ENCODE peak calls at places on chromosomes 13 and 19, in seven cellular contexts. P, J, X, N, R, D and K are unnamed samples.

GRCh38 chr13:29849071-29849541 is 1.3 kb downstream of the UBL3 start:
- DNase-seq in R (no peak), X (peak), J (no peak), D (no peak), N (no peak), P (peak), K (peak)

GRCh38 chr19:16039081-16039480 is 37.2 kb upstream of the TPM4 start:
- DNase-seq in J (no peak), P (no peak), R (no peak), X (no peak), D (no peak), N (no peak), K (no peak)

GRCh38 chr13:52650731-52651130 is 1.9 kb upstream of the SUGT1 start:
- DNase-seq in D (no peak), R (no peak), X (no peak), N (no peak), P (no peak), J (no peak), K (no peak)

GRCh38 chr19:18607222-18608101 is 863 bp upstream of the CRLF1 start:
- DNase-seq in X (no peak), P (no peak), D (no peak), R (no peak), N (no peak), J (no peak), K (no peak)

GRCh38 chr19:1079566-1080111 is 12.7 kb downstream of the ARHGAP45 start:
- DNase-seq in J (no peak), N (no peak), D (no peak), X (no peak), R (no peak), P (no peak), K (no peak)

GRCh38 chr13:96982672-96983071 is 11.6 kb downstream of the OXGR1 start:
- DNase-seq in P (peak), R (no peak), D (no peak), J (no peak), N (no peak), X (no peak), K (no peak)

GRCh38 chr19:45137179-45137761 is 23.5 kb downstream of the NKPD1 start:
- DNase-seq in D (peak), J (no peak), P (no peak), N (no peak), R (no peak), X (peak), K (no peak)

GRCh38 chr19:5156231-5156986 is 184.2 kb downstream of the PTPRS start:
- DNase-seq in P (no peak), D (no peak), J (no peak), N (no peak), X (no peak), R (no peak), K (no peak)

GRCh38 chr13:29315847-29316246 is 279.6 kb downstream of the SLC7A1 start:
- DNase-seq in R (no peak), P (no peak), X (no peak), N (no peak), D (no peak), J (no peak), K (no peak)

GRCh38 chr13:32259116-32259515 is 56.0 kb downstream of the ZAR1L start:
- DNase-seq in P (no peak), D (no peak), N (no peak), R (no peak), J (no peak), X (no peak), K (no peak)

GRCh38 chr13:59442461-59442860 is 721.3 kb downstream of the DIAPH3 start:
- DNase-seq in D (no peak), P (no peak), X (no peak), J (no peak), N (no peak), R (no peak), K (no peak)

GRCh38 chr13:99988469-99989375 is 7.1 kb downstream of the ZIC2 start:
- DNase-seq in X (no peak), N (no peak), R (no peak), D (no peak), J (no peak), P (no peak), K (no peak)

GRCh38 chr19:39684283-39684682 is 20.0 kb upstream of the LGALS14 start:
- DNase-seq in J (no peak), X (no peak), D (no peak), N (no peak), P (no peak), R (no peak), K (no peak)

GRCh38 chr13:63336549-63336948 is 1920.9 kb upstream of the PCDH20 start:
- DNase-seq in D (no peak), N (no peak), X (no peak), J (no peak), P (no peak), R (no peak), K (no peak)

GRCh38 chr19:27773318-27774094 is 1439.4 kb downstream of the UQCRFS1 start:
- DNase-seq in D (peak), P (no peak), X (no peak), R (no peak), J (no peak), N (no peak), K (no peak)

GRCh38 chr19:39796000-39796498 is 17.4 kb downstream of the LEUTX start:
- DNase-seq in D (no peak), N (no peak), X (no peak), P (no peak), J (no peak), R (no peak), K (no peak)

GRCh38 chr19:47494729-47495128 is 10.7 kb upstream of the KPTN start:
- DNase-seq in R (no peak), P (no peak), J (no peak), N (no peak), D (no peak), X (peak), K (no peak)

GRCh38 chr13:61756031-61756430 is 340.4 kb upstream of the PCDH20 start:
- DNase-seq in R (no peak), N (no peak), J (no peak), X (no peak), D (no peak), P (no peak), K (no peak)

GRCh38 chr13:92590503-92590908 is 636.1 kb upstream of the GPC6 start:
- DNase-seq in P (peak), N (no peak), D (no peak), R (peak), X (no peak), J (no peak), K (peak)

GRCh38 chr19:14066139-14066538 is 4.3 kb upstream of the PALM3 start:
- DNase-seq in N (no peak), D (no peak), R (no peak), X (no peak), J (no peak), P (no peak), K (no peak)

GRCh38 chr19:57830071-57830602 is at the start of gene ZNF587B:
- DNase-seq in X (peak), R (no peak), N (peak), P (peak), D (peak), J (no peak), K (no peak)

GRCh38 chr13:51950722-51951121 is 60.5 kb downstream of the ATP7B start:
- DNase-seq in P (no peak), D (no peak), J (no peak), X (no peak), N (no peak), R (no peak), K (no peak)

GRCh38 chr19:50314724-50315700 is 14.2 kb downstream of the KCNC3 start:
- DNase-seq in J (no peak), R (no peak), X (no peak), D (no peak), N (no peak), P (no peak), K (no peak)

GRCh38 chr19:38702278-38702677 is 42.0 kb downstream of the CAPN12 start:
- DNase-seq in X (no peak), N (no peak), D (no peak), P (no peak), J (no peak), R (no peak), K (no peak)

GRCh38 chr19:1882089-1882785 is 3.1 kb downstream of the ABHD17A start:
- DNase-seq in J (no peak), X (no peak), R (no peak), N (peak), P (no peak), D (peak), K (no peak)

GRCh38 chr13:113407531-113408393 is 43.8 kb upstream of the GRTP1 start:
- DNase-seq in X (no peak), P (no peak), D (peak), J (no peak), R (no peak), N (no peak), K (no peak)

GRCh38 chr13:113982296-113982661 is 8.4 kb upstream of the C13orf46 start:
- DNase-seq in J (no peak), X (no peak), D (no peak), R (no peak), N (no peak), P (no peak), K (no peak)

GRCh38 chr19:43425567-43426392 is 11.1 kb downstream of the TEX101 start:
- DNase-seq in X (peak), P (no peak), N (no peak), J (no peak), R (no peak), D (no peak), K (peak)

GRCh38 chr19:51560339-51560738 is 10.7 kb upstream of the ZNF175 start:
- DNase-seq in D (no peak), R (no peak), J (no peak), X (no peak), N (no peak), P (no peak), K (no peak)

GRCh38 chr19:17025361-17025760 is 1.2 kb downstream of the CPAMD8 start:
- DNase-seq in R (no peak), X (no peak), J (no peak), P (no peak), D (no peak), N (no peak), K (no peak)

GRCh38 chr13:114230117-114230516 is 4.6 kb upstream of the CDC16 start:
- DNase-seq in J (no peak), N (no peak), R (no peak), D (no peak), P (no peak), X (no peak), K (no peak)

GRCh38 chr19:952680-953500 is 27.1 kb downstream of the ARID3A start:
- DNase-seq in R (no peak), N (no peak), X (no peak), P (no peak), D (no peak), J (no peak), K (no peak)

GRCh38 chr13:88656751-88657150 is 985.6 kb downstream of the SLITRK5 start:
- DNase-seq in D (no peak), X (no peak), R (no peak), P (no peak), J (no peak), N (no peak), K (no peak)

GRCh38 chr19:36265064-36265463 is 50.2 kb downstream of the ZNF146 start:
- DNase-seq in J (no peak), R (no peak), X (no peak), D (no peak), N (no peak), P (no peak), K (no peak)

GRCh38 chr19:42292042-42292960 is 9.6 kb upstream of the PRR19 start:
- DNase-seq in D (no peak), X (no peak), R (no peak), P (no peak), J (no peak), N (no peak), K (no peak)

GRCh38 chr19:49554701-49555181 is 25.6 kb downstream of the NOSIP start:
- DNase-seq in D (no peak), N (peak), R (no peak), P (no peak), X (no peak), J (no peak), K (no peak)

GRCh38 chr13:48827709-48828108 is 148.0 kb upstream of the FNDC3A start:
- DNase-seq in D (no peak), P (no peak), X (no peak), R (no peak), N (no peak), J (no peak), K (no peak)

GRCh38 chr19:57934820-57935665 is at the start of gene ZNF418:
- DNase-seq in N (peak), R (no peak), P (peak), D (peak), J (no peak), X (no peak), K (no peak)

GRCh38 chr19:39405930-39406655 is 554 bp upstream of the ZFP36 start:
- DNase-seq in N (peak), D (no peak), P (no peak), X (no peak), R (no peak), J (no peak), K (no peak)